ENCODE peak calls at places on chromosomes 11 and 22, in four cellular contexts. One of them, this sample, is unnamed.

GRCh38 chr11:57315491-57315890 is 9.3 kb downstream of the TNKS1BP1 start:
- DNase-seq in activated T-cell treated with anti-CD3 and anti-CD28 coated beads, Interleukin-2, amount 50 U/mL, for 72 hours: no peak
- DNase-seq in GM06990: no peak
- DNase-seq in GM12891: no peak
- DNase-seq in this sample: no peak

GRCh38 chr11:26323837-26324236 is 8.1 kb upstream of the ANO3 start:
- DNase-seq in activated T-cell treated with anti-CD3 and anti-CD28 coated beads, Interleukin-2, amount 50 U/mL, for 72 hours: no peak
- DNase-seq in GM06990: no peak
- DNase-seq in GM12891: no peak
- DNase-seq in this sample: no peak

GRCh38 chr22:46001426-46002106 is 24.6 kb upstream of the WNT7B start:
- DNase-seq in activated T-cell treated with anti-CD3 and anti-CD28 coated beads, Interleukin-2, amount 50 U/mL, for 72 hours: no peak
- DNase-seq in GM06990: no peak
- DNase-seq in GM12891: no peak
- DNase-seq in this sample: no peak

GRCh38 chr22:24827305-24827704 is 21.3 kb downstream of the SGSM1 start:
- DNase-seq in activated T-cell treated with anti-CD3 and anti-CD28 coated beads, Interleukin-2, amount 50 U/mL, for 72 hours: no peak
- DNase-seq in GM06990: no peak
- DNase-seq in GM12891: no peak
- DNase-seq in this sample: no peak

GRCh38 chr11:47886096-47886495 is 37.9 kb upstream of the NUP160 start:
- DNase-seq in activated T-cell treated with anti-CD3 and anti-CD28 coated beads, Interleukin-2, amount 50 U/mL, for 72 hours: no peak
- DNase-seq in GM06990: no peak
- DNase-seq in GM12891: no peak
- DNase-seq in this sample: no peak

GRCh38 chr11:124740277-124740882 is 638 bp downstream of the NRGN start:
- DNase-seq in activated T-cell treated with anti-CD3 and anti-CD28 coated beads, Interleukin-2, amount 50 U/mL, for 72 hours: peak
- DNase-seq in GM06990: no peak
- DNase-seq in GM12891: no peak
- DNase-seq in this sample: peak

GRCh38 chr11:72278911-72279310 is 34.9 kb upstream of the PHOX2A start:
- DNase-seq in activated T-cell treated with anti-CD3 and anti-CD28 coated beads, Interleukin-2, amount 50 U/mL, for 72 hours: no peak
- DNase-seq in GM06990: no peak
- DNase-seq in GM12891: no peak
- DNase-seq in this sample: no peak

GRCh38 chr11:13127161-13127560 is 118.0 kb downstream of the RASSF10 start:
- DNase-seq in activated T-cell treated with anti-CD3 and anti-CD28 coated beads, Interleukin-2, amount 50 U/mL, for 72 hours: no peak
- DNase-seq in GM06990: no peak
- DNase-seq in GM12891: no peak
- DNase-seq in this sample: no peak

GRCh38 chr11:73651661-73652045 is 5.3 kb downstream of the PLEKHB1 start:
- DNase-seq in activated T-cell treated with anti-CD3 and anti-CD28 coated beads, Interleukin-2, amount 50 U/mL, for 72 hours: no peak
- DNase-seq in GM06990: no peak
- DNase-seq in GM12891: no peak
- DNase-seq in this sample: no peak

GRCh38 chr11:67371549-67372231 is 1.7 kb downstream of the CLCF1 start:
- DNase-seq in activated T-cell treated with anti-CD3 and anti-CD28 coated beads, Interleukin-2, amount 50 U/mL, for 72 hours: no peak
- DNase-seq in GM06990: peak
- DNase-seq in GM12891: no peak
- DNase-seq in this sample: peak

GRCh38 chr22:29148036-29148435 is 57.7 kb upstream of the EMID1 start:
- DNase-seq in activated T-cell treated with anti-CD3 and anti-CD28 coated beads, Interleukin-2, amount 50 U/mL, for 72 hours: no peak
- DNase-seq in GM06990: no peak
- DNase-seq in GM12891: no peak
- DNase-seq in this sample: no peak

GRCh38 chr11:110990316-110990715 is 255.2 kb upstream of the POU2AF2 start:
- DNase-seq in activated T-cell treated with anti-CD3 and anti-CD28 coated beads, Interleukin-2, amount 50 U/mL, for 72 hours: no peak
- DNase-seq in GM06990: no peak
- DNase-seq in GM12891: no peak
- DNase-seq in this sample: no peak

GRCh38 chr22:46843691-46844297 is 81.3 kb downstream of the TBC1D22A start:
- DNase-seq in activated T-cell treated with anti-CD3 and anti-CD28 coated beads, Interleukin-2, amount 50 U/mL, for 72 hours: no peak
- DNase-seq in GM06990: no peak
- DNase-seq in GM12891: no peak
- DNase-seq in this sample: no peak

GRCh38 chr11:47248304-47248663 is 330 bp downstream of the ACP2 start:
- DNase-seq in activated T-cell treated with anti-CD3 and anti-CD28 coated beads, Interleukin-2, amount 50 U/mL, for 72 hours: peak
- DNase-seq in GM06990: no peak
- DNase-seq in GM12891: no peak
- DNase-seq in this sample: no peak

GRCh38 chr11:34154059-34154875 is 48.8 kb downstream of the NAT10 start:
- DNase-seq in activated T-cell treated with anti-CD3 and anti-CD28 coated beads, Interleukin-2, amount 50 U/mL, for 72 hours: no peak
- DNase-seq in GM06990: peak
- DNase-seq in GM12891: peak
- DNase-seq in this sample: peak

GRCh38 chr11:104995001-104995408 is 26.6 kb upstream of the CASP4 start:
- DNase-seq in activated T-cell treated with anti-CD3 and anti-CD28 coated beads, Interleukin-2, amount 50 U/mL, for 72 hours: no peak
- DNase-seq in GM06990: no peak
- DNase-seq in GM12891: no peak
- DNase-seq in this sample: no peak

GRCh38 chr11:47338396-47339241 is 13.9 kb downstream of the MYBPC3 start:
- DNase-seq in activated T-cell treated with anti-CD3 and anti-CD28 coated beads, Interleukin-2, amount 50 U/mL, for 72 hours: no peak
- DNase-seq in GM06990: no peak
- DNase-seq in GM12891: no peak
- DNase-seq in this sample: no peak

GRCh38 chr11:113475160-113475761 is at the start of gene DRD2:
- DNase-seq in activated T-cell treated with anti-CD3 and anti-CD28 coated beads, Interleukin-2, amount 50 U/mL, for 72 hours: no peak
- DNase-seq in GM06990: no peak
- DNase-seq in GM12891: no peak
- DNase-seq in this sample: no peak

GRCh38 chr11:10540546-10540914 is 457 bp downstream of the RNF141 start:
- DNase-seq in activated T-cell treated with anti-CD3 and anti-CD28 coated beads, Interleukin-2, amount 50 U/mL, for 72 hours: no peak
- DNase-seq in GM06990: no peak
- DNase-seq in GM12891: no peak
- DNase-seq in this sample: no peak

GRCh38 chr11:86594746-86595145 is 77.7 kb downstream of the ME3 start:
- DNase-seq in activated T-cell treated with anti-CD3 and anti-CD28 coated beads, Interleukin-2, amount 50 U/mL, for 72 hours: no peak
- DNase-seq in GM06990: no peak
- DNase-seq in GM12891: no peak
- DNase-seq in this sample: no peak

GRCh38 chr22:46731246-46732040 is 6.6 kb downstream of the CERK start:
- DNase-seq in activated T-cell treated with anti-CD3 and anti-CD28 coated beads, Interleukin-2, amount 50 U/mL, for 72 hours: no peak
- DNase-seq in GM06990: no peak
- DNase-seq in GM12891: no peak
- DNase-seq in this sample: no peak

GRCh38 chr22:37556750-37557149 is 3.5 kb upstream of the CDC42EP1 start:
- DNase-seq in activated T-cell treated with anti-CD3 and anti-CD28 coated beads, Interleukin-2, amount 50 U/mL, for 72 hours: no peak
- DNase-seq in GM06990: no peak
- DNase-seq in GM12891: no peak
- DNase-seq in this sample: no peak

GRCh38 chr22:43925433-43926348 is 2.1 kb downstream of the PNPLA3 start:
- DNase-seq in activated T-cell treated with anti-CD3 and anti-CD28 coated beads, Interleukin-2, amount 50 U/mL, for 72 hours: no peak
- DNase-seq in GM06990: no peak
- DNase-seq in GM12891: no peak
- DNase-seq in this sample: no peak

GRCh38 chr11:83192846-83193245 is 666 bp upstream of the ANKRD42 start:
- DNase-seq in activated T-cell treated with anti-CD3 and anti-CD28 coated beads, Interleukin-2, amount 50 U/mL, for 72 hours: no peak
- DNase-seq in GM06990: no peak
- DNase-seq in GM12891: no peak
- DNase-seq in this sample: no peak

GRCh38 chr22:48960981-48961655 is 866.6 kb downstream of the BRD1 start:
- DNase-seq in activated T-cell treated with anti-CD3 and anti-CD28 coated beads, Interleukin-2, amount 50 U/mL, for 72 hours: no peak
- DNase-seq in GM06990: no peak
- DNase-seq in GM12891: no peak
- DNase-seq in this sample: no peak

GRCh38 chr11:129589190-129589589 is 213.5 kb downstream of the BARX2 start:
- DNase-seq in activated T-cell treated with anti-CD3 and anti-CD28 coated beads, Interleukin-2, amount 50 U/mL, for 72 hours: no peak
- DNase-seq in GM06990: no peak
- DNase-seq in GM12891: no peak
- DNase-seq in this sample: no peak

GRCh38 chr22:49181942-49182341 is 645.7 kb downstream of the BRD1 start:
- DNase-seq in activated T-cell treated with anti-CD3 and anti-CD28 coated beads, Interleukin-2, amount 50 U/mL, for 72 hours: no peak
- DNase-seq in GM06990: no peak
- DNase-seq in GM12891: no peak
- DNase-seq in this sample: no peak

GRCh38 chr11:45328726-45329125 is 42.6 kb upstream of the SYT13 start:
- DNase-seq in activated T-cell treated with anti-CD3 and anti-CD28 coated beads, Interleukin-2, amount 50 U/mL, for 72 hours: no peak
- DNase-seq in GM06990: no peak
- DNase-seq in GM12891: no peak
- DNase-seq in this sample: no peak

GRCh38 chr11:17259519-17259918 is 17.0 kb upstream of the NUCB2 start:
- DNase-seq in activated T-cell treated with anti-CD3 and anti-CD28 coated beads, Interleukin-2, amount 50 U/mL, for 72 hours: no peak
- DNase-seq in GM06990: no peak
- DNase-seq in GM12891: no peak
- DNase-seq in this sample: no peak

GRCh38 chr11:110075087-110075821 is 17.9 kb upstream of the ZC3H12C start:
- DNase-seq in activated T-cell treated with anti-CD3 and anti-CD28 coated beads, Interleukin-2, amount 50 U/mL, for 72 hours: no peak
- DNase-seq in GM06990: no peak
- DNase-seq in GM12891: no peak
- DNase-seq in this sample: no peak

GRCh38 chr11:2473361-2474058 is 28.7 kb downstream of the KCNQ1 start:
- DNase-seq in activated T-cell treated with anti-CD3 and anti-CD28 coated beads, Interleukin-2, amount 50 U/mL, for 72 hours: no peak
- DNase-seq in GM06990: no peak
- DNase-seq in GM12891: no peak
- DNase-seq in this sample: no peak

GRCh38 chr11:100830295-100830694 is 143.2 kb downstream of the ARHGAP42 start:
- DNase-seq in activated T-cell treated with anti-CD3 and anti-CD28 coated beads, Interleukin-2, amount 50 U/mL, for 72 hours: no peak
- DNase-seq in GM06990: no peak
- DNase-seq in GM12891: no peak
- DNase-seq in this sample: no peak

GRCh38 chr11:68266121-68266891 is 5.5 kb downstream of the C11orf24 start:
- DNase-seq in activated T-cell treated with anti-CD3 and anti-CD28 coated beads, Interleukin-2, amount 50 U/mL, for 72 hours: no peak
- DNase-seq in GM06990: peak
- DNase-seq in GM12891: peak
- DNase-seq in this sample: peak

GRCh38 chr11:128759597-128759996 is 65.7 kb downstream of the FLI1 start:
- DNase-seq in activated T-cell treated with anti-CD3 and anti-CD28 coated beads, Interleukin-2, amount 50 U/mL, for 72 hours: no peak
- DNase-seq in GM06990: no peak
- DNase-seq in GM12891: no peak
- DNase-seq in this sample: no peak

GRCh38 chr11:12674936-12675696 is 895 bp downstream of the TEAD1 start:
- DNase-seq in activated T-cell treated with anti-CD3 and anti-CD28 coated beads, Interleukin-2, amount 50 U/mL, for 72 hours: peak
- DNase-seq in GM06990: no peak
- DNase-seq in GM12891: no peak
- DNase-seq in this sample: no peak

GRCh38 chr22:44392446-44392921 is 79.7 kb upstream of the SHISAL1 start:
- DNase-seq in activated T-cell treated with anti-CD3 and anti-CD28 coated beads, Interleukin-2, amount 50 U/mL, for 72 hours: no peak
- DNase-seq in GM06990: no peak
- DNase-seq in GM12891: no peak
- DNase-seq in this sample: no peak

GRCh38 chr11:17066691-17067090 is 10.8 kb downstream of the RPS13 start:
- DNase-seq in activated T-cell treated with anti-CD3 and anti-CD28 coated beads, Interleukin-2, amount 50 U/mL, for 72 hours: no peak
- DNase-seq in GM06990: no peak
- DNase-seq in GM12891: no peak
- DNase-seq in this sample: no peak

This sample was measured in GM20000.